ENCODE peak calls at places on chromosomes 6 and 20, in four cellular contexts. F is neuronal stem cell; S is SJSA1; D is CD8-positive, alpha-beta T cell. N is an unnamed sample. For H3K4me1, the result is how much of the 10 kb centered on the place peaks cover.

GRCh38 chr20:45100563-45101245 is at the start of gene KCNS1:
- DNase-seq in S (no peak), F (no peak), D (no peak), N (peak)

GRCh38 chr20:11429889-11430580 is 487.7 kb upstream of the BTBD3 start:
- DNase-seq in S (no peak), F (no peak), D (no peak), N (no peak)

GRCh38 chr20:51385941-51386530 is 156.5 kb downstream of the NFATC2 start:
- DNase-seq in D (peak), F (no peak), S (no peak), N (no peak)

GRCh38 chr6:37492236-37493046 is 7.3 kb downstream of the CCDC167 start:
- DNase-seq in F (no peak), S (no peak), D (no peak), N (no peak)

GRCh38 chr6:154241570-154241969 is 115.0 kb downstream of the IPCEF1 start:
- DNase-seq in D (no peak), S (no peak), F (no peak), N (no peak)

GRCh38 chr6:161168281-161168891 is 105.5 kb downstream of the AGPAT4 start:
- DNase-seq in D (no peak), S (peak), F (peak), N (no peak)

GRCh38 chr20:33099842-33100538 is 20.5 kb downstream of the BPIFB4 start:
- DNase-seq in D (no peak), F (no peak), S (no peak), N (no peak)

GRCh38 chr6:144675231-144675861 is 390.2 kb downstream of the UTRN start:
- DNase-seq in S (no peak), F (no peak), D (no peak), N (no peak)

GRCh38 chr6:73585566-73586415 is 65.0 kb upstream of the EEF1A1 start:
- DNase-seq in F (no peak), D (peak), S (peak), N (no peak)

GRCh38 chr6:70280462-70280861 is 22.4 kb downstream of the COL9A1 start:
- DNase-seq in F (no peak), S (no peak), D (no peak), N (peak)

GRCh38 chr6:143691155-143691554 is 13.4 kb downstream of the PHACTR2 start:
- DNase-seq in S (no peak), D (no peak), F (no peak), N (no peak)

GRCh38 chr20:46959081-46959692 is 64.5 kb downstream of the EYA2 start:
- DNase-seq in D (no peak), S (peak), F (no peak), N (no peak)

GRCh38 chr6:135667694-135668455 is 170.3 kb upstream of the AHI1 start:
- DNase-seq in F (no peak), S (no peak), D (no peak), N (no peak)

GRCh38 chr20:32893878-32894483 is 35.3 kb downstream of the EFCAB8 start:
- DNase-seq in D (no peak), S (no peak), F (peak), N (peak)

GRCh38 chr6:17431581-17431980 is 38.2 kb downstream of the CAP2 start:
- DNase-seq in S (no peak), D (no peak), F (no peak), N (no peak)

GRCh38 chr6:69650703-69651102 is 146.1 kb downstream of the LMBRD1 start:
- DNase-seq in S (no peak), D (no peak), F (no peak), N (no peak)

GRCh38 chr6:150800596-150801310 is 64.7 kb upstream of the MTHFD1L start:
- DNase-seq in F (no peak), S (no peak), D (no peak), N (no peak)

GRCh38 chr20:63859166-63859699 is 2.1 kb upstream of the ABHD16B start:
- DNase-seq in F (no peak), S (no peak), D (no peak), N (no peak)

GRCh38 chr6:12363651-12364381 is 73.7 kb downstream of the EDN1 start:
- DNase-seq in S (no peak), F (no peak), D (no peak), N (peak)

GRCh38 chr6:136371951-136372350 is 82.3 kb upstream of the BCLAF1 start:
- DNase-seq in S (no peak), F (no peak), D (no peak), N (no peak)

GRCh38 chr20:36201198-36201597 is 35.1 kb upstream of the AAR2 start:
- DNase-seq in F (no peak), S (no peak), D (no peak), N (no peak)

GRCh38 chr6:227812-228338 is 64.4 kb upstream of the DUSP22 start:
- DNase-seq in D (no peak), F (no peak), S (no peak), N (peak)

GRCh38 chr20:56875052-56875663 is 246.1 kb downstream of the TFAP2C start:
- DNase-seq in S (peak), D (no peak), F (no peak), N (peak)

GRCh38 chr6:8065519-8065911 is 1.3 kb upstream of the BLOC1S5 start:
- DNase-seq in F (no peak), S (no peak), D (no peak), N (no peak)

GRCh38 chr6:32439708-32440214 is at the start of gene HLA-DRA:
- DNase-seq in F (peak), S (peak), D (no peak), N (no peak)

GRCh38 chr6:169454872-169455204 is 201.2 kb upstream of the THBS2 start:
- DNase-seq in S (no peak), F (no peak), D (no peak), N (no peak)

GRCh38 chr6:170081556-170081955 is 209.3 kb downstream of the DLL1 start:
- DNase-seq in D (no peak), S (no peak), F (no peak), N (no peak)

GRCh38 chr6:16321341-16321710 is 82.9 kb downstream of the GMPR start:
- DNase-seq in S (no peak), D (no peak), F (no peak), N (no peak)

GRCh38 chr6:16319813-16320532 is 81.6 kb downstream of the GMPR start:
- DNase-seq in S (peak), D (peak), F (no peak), N (no peak)

GRCh38 chr6:16318538-16318937 is 80.2 kb downstream of the GMPR start:
- DNase-seq in F (no peak), D (peak), S (peak), N (no peak)

GRCh38 chr6:16320533-16321340 is 82.3 kb downstream of the GMPR start:
- DNase-seq in D (no peak), S (no peak), F (no peak), N (no peak)

GRCh38 chr6:16318953-16319720 is 80.8 kb downstream of the GMPR start:
- DNase-seq in D (no peak), F (no peak), S (no peak), N (no peak)
- H3K4me1 ChIP-seq in D (half or more), F (under half), S (half or more), N (under half)

GRCh38 chr20:54456423-54456822 is 19.0 kb upstream of the DOK5 start:
- DNase-seq in F (no peak), S (no peak), D (no peak), N (no peak)

GRCh38 chr20:54456972-54457371 is 18.4 kb upstream of the DOK5 start:
- DNase-seq in D (no peak), F (no peak), S (no peak), N (no peak)

GRCh38 chr20:54452277-54452676 is 23.1 kb upstream of the DOK5 start:
- DNase-seq in S (no peak), D (no peak), F (no peak), N (no peak)

GRCh38 chr20:54458219-54458618 is 17.2 kb upstream of the DOK5 start:
- DNase-seq in F (no peak), S (no peak), D (no peak), N (no peak)

DNA sequence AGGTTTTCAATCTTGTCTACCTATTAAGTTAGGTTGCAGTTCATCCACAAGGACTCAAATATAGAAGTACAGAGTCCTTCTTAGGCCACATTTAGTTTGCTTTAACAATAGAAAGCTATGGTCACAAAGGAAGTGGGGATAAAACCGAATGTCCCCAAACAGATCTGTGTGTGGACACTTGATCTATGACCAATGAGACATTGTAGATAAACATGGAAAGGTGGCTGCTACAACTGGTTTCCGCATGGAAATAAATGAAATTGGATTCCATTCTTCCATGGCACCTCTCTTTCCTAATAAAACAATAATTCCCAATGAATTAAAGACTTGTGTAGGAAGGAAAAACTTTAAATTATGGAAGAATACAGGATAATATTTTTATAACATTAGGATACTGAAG is 20.4 kb upstream of the DOK5 start:
- DNase-seq in F (no peak), D (no peak), S (no peak), N (no peak)
- H3K4me1 ChIP-seq in F (under half), D (under half), S (under half), N (under half)

GRCh38 chr20:23146111-23146640 is 60.1 kb upstream of the CD93 start:
- DNase-seq in F (no peak), D (no peak), S (no peak), N (no peak)

GRCh38 chr20:23148721-23149570 is 62.8 kb upstream of the CD93 start:
- DNase-seq in F (no peak), S (no peak), D (no peak), N (no peak)

GRCh38 chr20:23147964-23148720 is 62.0 kb upstream of the CD93 start:
- DNase-seq in F (no peak), S (peak), D (no peak), N (no peak)

GRCh38 chr20:23146857-23147256 is 60.7 kb upstream of the CD93 start:
- DNase-seq in F (no peak), S (no peak), D (no peak), N (no peak)

DNA sequence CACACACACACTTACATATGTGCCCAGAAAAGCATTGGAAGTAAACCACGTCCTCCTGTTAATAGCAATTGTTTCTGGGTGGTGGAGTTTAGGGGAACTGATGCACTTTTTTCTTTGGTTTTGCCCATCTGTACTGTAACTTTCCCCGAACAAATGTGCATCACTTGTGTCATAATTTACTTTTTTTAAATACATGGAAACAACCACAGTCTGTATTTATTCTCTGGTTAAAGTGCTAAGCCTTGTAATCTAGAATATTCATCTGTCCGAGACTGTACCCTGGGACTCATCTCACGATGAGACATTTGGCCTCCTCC is 61.5 kb upstream of the CD93 start:
- DNase-seq in S (no peak), D (no peak), F (no peak), N (no peak)
- H3K4me1 ChIP-seq in S (half or more), D (under half), F (under half), N (under half)

GRCh38 chr6:89412071-89413005 is at the start of gene RRAGD:
- DNase-seq in S (no peak), F (no peak), D (peak), N (peak)

GRCh38 chr6:89410231-89411018 is 1.6 kb downstream of the RRAGD start:
- DNase-seq in F (no peak), S (no peak), D (no peak), N (no peak)

GRCh38 chr6:89411269-89412070 is 603 bp downstream of the RRAGD start:
- DNase-seq in F (no peak), S (no peak), D (peak), N (peak)

GRCh38 chr6:89411019-89411268 is 1.1 kb downstream of the RRAGD start:
- DNase-seq in F (no peak), S (no peak), D (no peak), N (peak)

DNA sequence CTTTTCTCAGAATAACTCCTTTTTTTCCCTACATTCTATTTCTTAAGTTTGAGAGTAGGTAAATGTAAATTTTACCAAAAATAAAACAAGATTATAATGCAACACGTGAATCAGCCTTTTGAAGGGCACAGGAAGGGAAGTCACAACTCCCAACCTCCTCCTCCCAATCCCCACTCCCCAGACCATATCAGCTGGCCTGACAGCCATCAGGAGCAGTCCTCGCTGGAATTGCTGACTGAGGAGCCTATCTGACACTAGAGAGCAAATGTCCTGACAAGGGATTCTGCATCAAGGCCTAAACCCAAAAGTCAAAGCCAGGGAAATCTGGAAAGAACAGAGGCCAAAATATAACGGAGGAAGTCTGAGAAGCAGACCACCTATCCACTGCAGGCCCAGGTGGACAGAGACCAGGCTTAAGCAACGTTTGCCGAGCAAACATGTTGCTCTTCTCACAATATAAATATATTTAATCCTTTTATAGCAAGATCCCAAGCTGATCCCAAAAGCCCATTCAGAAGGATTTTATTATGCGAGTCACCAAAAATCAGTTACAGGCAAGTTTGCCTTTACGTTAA is 2.5 kb downstream of the RRAGD start:
- DNase-seq in F (no peak), S (no peak), D (no peak), N (no peak)
- H3K4me1 ChIP-seq in F (under half), S (under half), D (under half), N (under half)